ENCODE peak calls at places on chromosome 15, in ten cellular contexts. T is astrocyte of the spinal cord; C is tibial artery; F is cardiac fibroblast; P is H7; Q is mucosa of descending colon; H is A549; J is AG04450; M is kidney epithelial cell; B is CD8-positive, alpha-beta memory T cell. K is an unnamed sample.

GRCh38 chr15:101637549-101638318 is 14.4 kb downstream of the TM2D3 start:
- DNase-seq in T (peak; percentile 59), C (no peak), F (peak; percentile 74), P (no peak), Q (peak; percentile 25), H (no peak), J (no peak), M (no peak), B (no peak), K (no peak)

GRCh38 chr15:66919421-66919820 is 146.0 kb upstream of the SMAD3 start:
- DNase-seq in T (no peak), C (peak; percentile 53), F (no peak), P (no peak), Q (no peak), H (no peak), J (no peak), M (no peak), B (no peak), K (peak; percentile 63)

GRCh38 chr15:37165420-37165819 is 65.1 kb upstream of the MEIS2 start:
- DNase-seq in T (no peak), C (no peak), F (no peak), P (no peak), Q (no peak), H (no peak), J (no peak), M (no peak), B (no peak), K (no peak)

GRCh38 chr15:29056839-29057450 is 171.2 kb downstream of the APBA2 start:
- DNase-seq in T (no peak), C (peak; percentile 19), F (no peak), P (peak; percentile 74), Q (no peak), H (no peak), J (no peak), M (no peak), B (no peak), K (no peak)

GRCh38 chr15:88083828-88084760 is 172.4 kb downstream of the NTRK3 start:
- DNase-seq in T (no peak), C (peak; percentile 78), F (no peak), P (no peak), Q (no peak), H (no peak), J (no peak), M (no peak), B (no peak), K (no peak)

GRCh38 chr15:65059931-65060596 is 7.7 kb downstream of the RASL12 start:
- DNase-seq in T (no peak), C (peak; percentile 67), F (no peak), P (no peak), Q (no peak), H (no peak), J (no peak), M (no peak), B (no peak), K (no peak)

GRCh38 chr15:98597666-98598065 is 50.7 kb upstream of the IGF1R start:
- DNase-seq in T (no peak), C (no peak), F (no peak), P (peak; percentile 46), Q (no peak), H (no peak), J (no peak), M (no peak), B (no peak), K (no peak)

GRCh38 chr15:47384316-47384715 is 333.0 kb upstream of the SEMA6D start:
- DNase-seq in T (peak; percentile 89), C (no peak), F (peak; percentile 91), P (no peak), Q (peak; percentile 4), H (no peak), J (peak; percentile 77), M (peak; percentile 65), B (no peak), K (no peak)

GRCh38 chr15:63449711-63450110 is 54.7 kb upstream of the USP3 start:
- DNase-seq in T (no peak), C (peak; percentile 19), F (no peak), P (peak; percentile 66), Q (peak; percentile 43), H (peak; percentile 92), J (no peak), M (no peak), B (no peak), K (no peak)

GRCh38 chr15:68635142-68635541 is 56.3 kb downstream of the CORO2B start:
- DNase-seq in T (no peak), C (no peak), F (no peak), P (no peak), Q (no peak), H (no peak), J (no peak), M (no peak), B (no peak), K (no peak)

GRCh38 chr15:37101634-37102314 is 1.4 kb upstream of the MEIS2 start:
- DNase-seq in T (peak; percentile 82), C (peak; percentile 87), F (peak; percentile 78), P (peak; percentile 92), Q (peak; percentile 63), H (peak; percentile 66), J (no peak), M (no peak), B (no peak), K (peak; percentile 62)

GRCh38 chr15:59812185-59812870 is 123.2 kb upstream of the BNIP2 start:
- DNase-seq in T (no peak), C (no peak), F (no peak), P (no peak), Q (no peak), H (no peak), J (no peak), M (no peak), B (no peak), K (no peak)

GRCh38 chr15:91472316-91472756 is 372.3 kb downstream of the SV2B start:
- DNase-seq in T (no peak), C (no peak), F (no peak), P (no peak), Q (no peak), H (no peak), J (no peak), M (no peak), B (no peak), K (no peak)

GRCh38 chr15:45179221-45179985 is 8.4 kb downstream of the SHF start:
- DNase-seq in T (no peak), C (no peak), F (peak; percentile 34), P (peak; percentile 90), Q (peak; percentile 80), H (peak; percentile 29), J (no peak), M (no peak), B (peak; percentile 38), K (peak; percentile 69)

GRCh38 chr15:90062729-90063684 is 39.3 kb downstream of the IDH2 start:
- DNase-seq in T (no peak), C (no peak), F (no peak), P (no peak), Q (peak; percentile 42), H (no peak), J (no peak), M (no peak), B (no peak), K (no peak)

GRCh38 chr15:74399511-74400312 is 32.3 kb upstream of the CYP11A1 start:
- DNase-seq in T (peak; percentile 87), C (no peak), F (peak; percentile 63), P (no peak), Q (no peak), H (no peak), J (no peak), M (no peak), B (no peak), K (no peak)

GRCh38 chr15:74396445-74397238 is 29.2 kb upstream of the CYP11A1 start:
- DNase-seq in T (peak; percentile 80), C (no peak), F (peak; percentile 90), P (no peak), Q (peak; percentile 18), H (peak; percentile 61), J (no peak), M (peak; percentile 97), B (no peak), K (no peak)

GRCh38 chr15:74399100-74399499 is 31.7 kb upstream of the CYP11A1 start:
- DNase-seq in T (no peak), C (no peak), F (no peak), P (no peak), Q (no peak), H (no peak), J (no peak), M (no peak), B (no peak), K (no peak)

GRCh38 chr15:74397239-74398068 is 30.0 kb upstream of the CYP11A1 start:
- DNase-seq in T (no peak), C (no peak), F (no peak), P (no peak), Q (no peak), H (no peak), J (no peak), M (no peak), B (no peak), K (no peak)

GRCh38 chr15:74398183-74398582 is 30.7 kb upstream of the CYP11A1 start:
- DNase-seq in T (no peak), C (no peak), F (no peak), P (no peak), Q (no peak), H (no peak), J (no peak), M (no peak), B (no peak), K (no peak)
- H3K4me3 ChIP-seq in T (no peak overlapping the region), C (no peak overlapping the region), F (no peak overlapping the region), P (no peak overlapping the region), Q (no peak overlapping the region), H (no peak overlapping the region), J (no peak overlapping the region), M (no peak overlapping the region), B (no peak overlapping the region), K (no peak overlapping the region)

GRCh38 chr15:95495033-95495541 is 835.4 kb upstream of the NR2F2 start:
- DNase-seq in T (no peak), C (peak; percentile 73), F (no peak), P (peak; percentile 8), Q (no peak), H (no peak), J (no peak), M (no peak), B (no peak), K (no peak)
- H3K4me3 ChIP-seq in T (no peak overlapping the region), C (peak overlapping the region; percentile 13), F (no peak overlapping the region), P (no peak overlapping the region), Q (no peak overlapping the region), H (no peak overlapping the region), J (no peak overlapping the region), M (no peak overlapping the region), B (no peak overlapping the region), K (no peak overlapping the region)

GRCh38 chr15:31393441-31394091 is 66.9 kb downstream of the KLF13 start:
- DNase-seq in T (peak; percentile 35), C (no peak), F (no peak), P (peak; percentile 56), Q (no peak), H (no peak), J (no peak), M (no peak), B (no peak), K (no peak)
- H3K4me3 ChIP-seq in T (no peak overlapping the region), C (peak overlapping the region; percentile 85), F (no peak overlapping the region), P (peak overlapping the region; percentile 77), Q (no peak overlapping the region), H (no peak overlapping the region), J (no peak overlapping the region), M (no peak overlapping the region), B (no peak overlapping the region), K (no peak overlapping the region)

DNA sequence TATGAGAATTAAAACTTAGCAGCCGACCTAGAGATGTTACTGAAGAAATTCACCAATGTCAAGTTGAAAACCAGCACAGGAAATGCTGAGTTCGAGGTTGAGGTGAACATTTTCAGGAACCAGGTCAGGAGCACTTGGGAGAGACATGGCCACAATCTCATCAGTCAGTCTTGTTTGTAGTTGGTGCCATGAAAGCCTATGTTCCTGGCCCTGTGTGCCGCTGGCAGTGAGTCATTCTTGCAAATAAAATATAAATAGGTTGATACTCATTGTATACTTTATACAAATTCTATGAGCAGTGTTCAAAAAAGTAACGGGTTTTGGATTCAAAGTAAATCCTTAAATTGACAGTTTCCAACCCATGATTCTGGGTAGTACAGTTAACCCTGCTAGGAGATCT is 1.5 kb upstream of the FSIP1 start:
- DNase-seq in T (peak; percentile 20), C (no peak), F (peak; percentile 58), P (no peak), Q (no peak), H (no peak), J (no peak), M (no peak), B (no peak), K (no peak)
- H3K4me3 ChIP-seq in T (peak overlapping the region; percentile 72), C (no peak overlapping the region), F (no peak overlapping the region), P (no peak overlapping the region), Q (no peak overlapping the region), H (no peak overlapping the region), J (peak overlapping the region; percentile 93), M (no peak overlapping the region), B (no peak overlapping the region), K (no peak overlapping the region)